ENCODE peak calls at places on chromosome 6, in five cellular contexts. Y, A, C, F and E are unnamed samples.

GRCh38 chr6:167551634-167552630 is 227.0 kb downstream of the TTLL2 start:
- DNase-seq in Y (no peak), A (no peak), C (no peak), F (no peak), E (no peak)

GRCh38 chr6:167932468-167933276 is 64.8 kb upstream of the KIF25 start:
- DNase-seq in Y (no peak), A (no peak), C (peak; percentile 48), F (no peak), E (peak; percentile 63)

GRCh38 chr6:129969064-129969463 is 49.3 kb upstream of the L3MBTL3 start:
- DNase-seq in Y (no peak), A (no peak), C (no peak), F (no peak), E (no peak)

GRCh38 chr6:147507162-147508072 is 1.1 kb upstream of the SAMD5 start:
- DNase-seq in Y (no peak), A (no peak), C (peak; percentile 19), F (no peak), E (peak; percentile 7)

GRCh38 chr6:104134876-104135275 is 724.8 kb downstream of the HACE1 start:
- DNase-seq in Y (no peak), A (no peak), C (no peak), F (no peak), E (no peak)

GRCh38 chr6:137217801-137218472 is 1.2 kb downstream of the IFNGR1 start:
- DNase-seq in Y (no peak), A (no peak), C (peak; percentile 38), F (no peak), E (peak; percentile 47)

GRCh38 chr6:138086573-138087196 is 20.5 kb downstream of the PERP start:
- DNase-seq in Y (no peak), A (no peak), C (peak; percentile 87), F (peak; percentile 71), E (peak; percentile 51)

GRCh38 chr6:169215201-169215661 is 38.4 kb downstream of the THBS2 start:
- DNase-seq in Y (no peak), A (no peak), C (peak; percentile 53), F (no peak), E (peak; percentile 50)

GRCh38 chr6:27517928-27518787 is 45.3 kb upstream of the ZNF184 start:
- DNase-seq in Y (no peak), A (no peak), C (no peak), F (no peak), E (no peak)

GRCh38 chr6:78867370-78868040 is at the start of gene IRAK1BP1:
- DNase-seq in Y (peak; percentile 82), A (peak; percentile 51), C (peak; percentile 87), F (no peak), E (peak; percentile 74)

GRCh38 chr6:23531666-23532065 is 594.3 kb upstream of the NRSN1 start:
- DNase-seq in Y (no peak), A (no peak), C (no peak), F (no peak), E (no peak)

GRCh38 chr6:37622639-37623038 is 75.0 kb downstream of the MDGA1 start:
- DNase-seq in Y (no peak), A (no peak), C (no peak), F (no peak), E (no peak)

GRCh38 chr6:15297895-15298590 is 52.2 kb downstream of the JARID2 start:
- DNase-seq in Y (no peak), A (no peak), C (no peak), F (no peak), E (peak; percentile 82)

GRCh38 chr6:85389180-85389797 is 60.6 kb upstream of the NT5E start:
- DNase-seq in Y (no peak), A (no peak), C (no peak), F (no peak), E (no peak)

GRCh38 chr6:72742274-72742673 is 120.4 kb downstream of the KCNQ5 start:
- DNase-seq in Y (no peak), A (no peak), C (no peak), F (no peak), E (no peak)

GRCh38 chr6:121780325-121781313 is 345.2 kb downstream of the GJA1 start:
- DNase-seq in Y (no peak), A (no peak), C (peak; percentile 95), F (no peak), E (peak; percentile 65)

GRCh38 chr6:145502417-145502816 is 232.9 kb downstream of the EPM2A start:
- DNase-seq in Y (peak; percentile 67), A (no peak), C (no peak), F (no peak), E (peak; percentile 6)

GRCh38 chr6:142844065-142844755 is 100.8 kb downstream of the HIVEP2 start:
- DNase-seq in Y (no peak), A (no peak), C (peak; percentile 64), F (no peak), E (peak; percentile 75)

GRCh38 chr6:47631248-47632196 is 66.9 kb upstream of the ADGRF4 start:
- DNase-seq in Y (no peak), A (no peak), C (peak; percentile 64), F (peak; percentile 39), E (peak; percentile 53)

GRCh38 chr6:35449287-35449881 is 2.8 kb upstream of the FANCE start:
- DNase-seq in Y (peak; percentile 33), A (no peak), C (peak; percentile 69), F (no peak), E (peak; percentile 79)

GRCh38 chr6:122289721-122290501 is 109.5 kb upstream of the HSF2 start:
- DNase-seq in Y (no peak), A (no peak), C (peak; percentile 46), F (peak; percentile 3), E (peak; percentile 19)

GRCh38 chr6:157272866-157273755 is 50.2 kb downstream of the TMEM242 start:
- DNase-seq in Y (no peak), A (no peak), C (no peak), F (no peak), E (peak; percentile 42)

GRCh38 chr6:149999636-150000035 is 25.7 kb downstream of the RAET1L start:
- DNase-seq in Y (no peak), A (no peak), C (no peak), F (no peak), E (no peak)

GRCh38 chr6:12572884-12573824 is 143.4 kb upstream of the PHACTR1 start:
- DNase-seq in Y (no peak), A (no peak), C (peak; percentile 77), F (no peak), E (peak; percentile 38)

GRCh38 chr6:154229796-154230195 is 126.8 kb downstream of the IPCEF1 start:
- DNase-seq in Y (no peak), A (no peak), C (no peak), F (no peak), E (no peak)

GRCh38 chr6:95803889-95804288 is 211.9 kb upstream of the FUT9 start:
- DNase-seq in Y (no peak), A (no peak), C (no peak), F (peak; percentile 82), E (no peak)

GRCh38 chr6:132190815-132191175 is 210.5 kb downstream of the MOXD1 start:
- DNase-seq in Y (no peak), A (no peak), C (peak; percentile 72), F (no peak), E (peak; percentile 64)

GRCh38 chr6:33599413-33599911 is 19.4 kb upstream of the BAK1 start:
- DNase-seq in Y (peak; percentile 39), A (no peak), C (no peak), F (no peak), E (no peak)

GRCh38 chr6:95593025-95593424 is 15.7 kb downstream of the MANEA start:
- DNase-seq in Y (peak; percentile 28), A (no peak), C (no peak), F (peak; percentile 91), E (no peak)

GRCh38 chr6:1526689-1527088 is 83.0 kb upstream of the FOXC1 start:
- DNase-seq in Y (no peak), A (no peak), C (no peak), F (no peak), E (no peak)

GRCh38 chr6:43673444-43674063 is 14.0 kb downstream of the MRPS18A start:
- DNase-seq in Y (no peak), A (no peak), C (no peak), F (no peak), E (no peak)

GRCh38 chr6:161354956-161355355 is 81.1 kb upstream of the AGPAT4 start:
- DNase-seq in Y (no peak), A (no peak), C (no peak), F (no peak), E (no peak)

GRCh38 chr6:31545291-31545690 is 1.1 kb downstream of the ATP6V1G2 start:
- DNase-seq in Y (no peak), A (no peak), C (no peak), F (no peak), E (no peak)

GRCh38 chr6:31547727-31548422 is 467 bp downstream of the NFKBIL1 start:
- DNase-seq in Y (no peak), A (no peak), C (no peak), F (no peak), E (no peak)

GRCh38 chr6:31548423-31548873 is 1.0 kb downstream of the NFKBIL1 start:
- DNase-seq in Y (no peak), A (no peak), C (no peak), F (no peak), E (peak; percentile 33)

GRCh38 chr6:31546339-31546961 is at the start of gene ATP6V1G2:
- DNase-seq in Y (peak; percentile 89), A (no peak), C (peak; percentile 96), F (peak; percentile 88), E (peak; percentile 93)

GRCh38 chr6:31546962-31547726 is at the start of gene NFKBIL1:
- DNase-seq in Y (peak; percentile 95), A (peak; percentile 77), C (peak; percentile 99), F (peak; percentile 93), E (peak; percentile 98)
- TF ChIP-seq CTCF in Y (no peak), A (peak; percentile 27), C (no peak), F (no peak), E (no peak)

GRCh38 chr6:2988426-2989331 is 11.0 kb upstream of the NQO2 start:
- DNase-seq in Y (peak; percentile 88), A (peak; percentile 57), C (peak; percentile 95), F (peak; percentile 74), E (peak; percentile 94)
- TF ChIP-seq CTCF in Y (peak; percentile 90), A (peak; percentile 90), C (peak; percentile 72), F (peak; percentile 93), E (peak; percentile 84)

DNA sequence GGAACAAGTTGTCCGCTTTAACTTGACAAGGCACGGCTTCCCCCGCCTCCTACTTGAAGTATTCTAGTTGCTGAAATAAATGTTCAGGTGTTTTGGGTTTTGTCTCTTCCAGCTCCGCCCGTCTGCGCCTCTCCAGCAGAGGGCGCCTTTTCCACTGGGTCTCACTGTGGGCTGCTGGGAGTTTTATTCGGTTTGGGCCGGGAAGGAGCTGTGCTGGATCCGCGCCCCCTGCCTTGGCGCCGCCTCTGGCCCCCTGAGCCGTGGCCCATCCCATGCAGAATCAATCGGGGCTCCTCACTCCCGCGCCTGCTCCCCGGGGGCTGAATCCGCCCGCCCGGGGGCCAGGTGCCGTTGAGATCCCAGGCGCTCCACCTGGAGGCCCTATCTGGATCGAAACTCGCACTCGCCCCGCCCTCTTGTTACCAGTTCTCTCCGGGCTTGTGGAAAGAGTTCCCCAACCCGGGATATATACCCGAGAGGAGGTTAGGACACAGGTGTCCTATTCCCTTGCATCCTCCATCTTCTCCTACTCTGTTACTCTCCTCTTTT is 51.0 kb upstream of the TCF21 start:
- DNase-seq in Y (peak; percentile 77), A (no peak), C (peak; percentile 50), F (peak; percentile 28), E (no peak)
- TF ChIP-seq CTCF in Y (peak; percentile 78), A (peak; percentile 70), C (peak; percentile 83), F (peak; percentile 81), E (peak; percentile 68)

DNA sequence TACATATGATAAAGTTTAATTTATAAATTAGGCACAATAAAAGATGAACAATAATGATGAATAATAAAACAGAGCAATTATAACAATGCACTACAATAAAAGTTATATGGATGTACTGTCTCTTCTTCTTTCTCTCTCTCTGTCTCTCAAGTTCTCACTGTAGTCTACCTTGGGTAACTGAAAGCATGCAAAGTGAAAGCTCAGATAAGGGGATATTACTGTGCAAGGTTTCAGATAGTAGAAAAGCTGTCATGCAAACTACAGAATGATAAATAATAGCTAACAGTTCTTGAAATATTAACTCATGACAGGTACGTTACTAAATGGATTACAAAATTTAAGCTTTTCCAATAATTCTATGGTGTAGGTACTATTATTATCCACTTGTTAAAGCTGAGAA is 311.9 kb upstream of the PRDM1 start:
- DNase-seq in Y (no peak), A (no peak), C (no peak), F (no peak), E (no peak)
- TF ChIP-seq CTCF in Y (no peak), A (no peak), C (no peak), F (no peak), E (no peak)